ENCODE peak calls at places on chromosomes 2 and 18, in six cellular contexts. I, J, Y, U, O and M are unnamed samples.

GRCh38 chr2:239890347-239890746 is 134.8 kb downstream of the NDUFA10 start:
- DNase-seq in I (no peak), J (no peak), Y (no peak), U (no peak), O (no peak), M (no peak)

GRCh38 chr18:3130344-3130743 is 89.4 kb downstream of the MYOM1 start:
- DNase-seq in I (no peak), J (no peak), Y (no peak), U (no peak), O (no peak), M (no peak)

GRCh38 chr2:213125646-213126347 is 25.6 kb downstream of the IKZF2 start:
- DNase-seq in I (no peak), J (peak; percentile 47), Y (no peak), U (no peak), O (peak; percentile 6), M (no peak)

GRCh38 chr2:109217362-109218086 is 88.5 kb downstream of the SH3RF3 start:
- DNase-seq in I (no peak), J (no peak), Y (peak; percentile 80), U (no peak), O (peak; percentile 100), M (no peak)

GRCh38 chr18:72107647-72108046 is 436.5 kb downstream of the CBLN2 start:
- DNase-seq in I (no peak), J (no peak), Y (no peak), U (peak; percentile 84), O (no peak), M (no peak)

GRCh38 chr2:122390406-122390805 is 635.0 kb downstream of the TSN start:
- DNase-seq in I (no peak), J (peak; percentile 84), Y (no peak), U (no peak), O (no peak), M (no peak)

GRCh38 chr2:12552092-12552491 is 164.6 kb upstream of the TRIB2 start:
- DNase-seq in I (no peak), J (no peak), Y (no peak), U (no peak), O (no peak), M (no peak)

GRCh38 chr18:6719098-6719913 is 10.2 kb upstream of the ARHGAP28 start:
- DNase-seq in I (no peak), J (no peak), Y (no peak), U (no peak), O (no peak), M (no peak)

GRCh38 chr18:62979172-62979571 is 263.8 kb downstream of the PHLPP1 start:
- DNase-seq in I (peak; percentile 58), J (peak; percentile 66), Y (peak; percentile 40), U (no peak), O (peak; percentile 96), M (no peak)

GRCh38 chr2:439540-440465 is 151.9 kb upstream of the ALKAL2 start:
- DNase-seq in I (no peak), J (no peak), Y (no peak), U (no peak), O (no peak), M (no peak)

GRCh38 chr2:138421971-138422335 is 79.6 kb upstream of the SPOPL start:
- DNase-seq in I (no peak), J (peak; percentile 97), Y (peak; percentile 59), U (no peak), O (peak; percentile 76), M (peak; percentile 13)

GRCh38 chr2:11995381-11995947 is 249.0 kb downstream of the LPIN1 start:
- DNase-seq in I (no peak), J (peak; percentile 19), Y (no peak), U (no peak), O (peak; percentile 47), M (no peak)

GRCh38 chr18:31049189-31049588 is 6.6 kb upstream of the DSC3 start:
- DNase-seq in I (no peak), J (no peak), Y (no peak), U (no peak), O (no peak), M (no peak)

GRCh38 chr18:48023334-48024008 is 93.0 kb upstream of the SMAD2 start:
- DNase-seq in I (peak; percentile 37), J (peak; percentile 80), Y (no peak), U (peak; percentile 73), O (peak; percentile 10), M (no peak)
- TF ChIP-seq CTCF in I (no peak), J (peak; percentile 71), Y (peak; percentile 23), U (peak; percentile 74), O (peak; percentile 26), M (no peak)

GRCh38 chr18:48827321-48828200 is 123.2 kb downstream of the SMAD7 start:
- DNase-seq in I (peak; percentile 33), J (no peak), Y (no peak), U (peak; percentile 90), O (peak; percentile 73), M (no peak)
- H3K4me3 ChIP-seq in I (no peak overlapping the region), J (no peak overlapping the region), Y (no peak overlapping the region), U (peak overlapping the region; percentile 21), O (no peak overlapping the region), M (no peak overlapping the region)

DNA sequence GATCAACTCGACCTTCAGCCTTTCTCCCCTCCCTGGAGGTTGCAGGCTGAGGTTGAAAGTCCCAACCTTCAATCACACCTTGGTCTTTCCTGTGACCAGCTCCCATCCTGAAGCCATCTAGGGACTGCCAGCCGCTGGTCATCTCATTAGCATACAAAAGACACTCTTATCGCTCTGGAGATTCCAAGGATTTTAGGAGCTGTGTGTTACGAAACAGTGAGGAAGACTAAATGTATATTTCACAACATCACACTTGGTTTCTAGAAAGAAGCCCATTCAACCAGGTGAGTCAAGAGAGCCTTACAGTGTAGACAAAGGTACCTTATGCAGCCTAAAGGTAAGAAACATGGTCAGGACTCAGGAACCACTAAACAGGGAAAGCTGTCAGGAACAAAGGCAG is 126.4 kb downstream of the SH3BP4 start:
- DNase-seq in I (no peak), J (no peak), Y (no peak), U (no peak), O (no peak), M (no peak)
- TF ChIP-seq CTCF in I (no peak), J (no peak), Y (no peak), U (no peak), O (no peak), M (no peak)

DNA sequence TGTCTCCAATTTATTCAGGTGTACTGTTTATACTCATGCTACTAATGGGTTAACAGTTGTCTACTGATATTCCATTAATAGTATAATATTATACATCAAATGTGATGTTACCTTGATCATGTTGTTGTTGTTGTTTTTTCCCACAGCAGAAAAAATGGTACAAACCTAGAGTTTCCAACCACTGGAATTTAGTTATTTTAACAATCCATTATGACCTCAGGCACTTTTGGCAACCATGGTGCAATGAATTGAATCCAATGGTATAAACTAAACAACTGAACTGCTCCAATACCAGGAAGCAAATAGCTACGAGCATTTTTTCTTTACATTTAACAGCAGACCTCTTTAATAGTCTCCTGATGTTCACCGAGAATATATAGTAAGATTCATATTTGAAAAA is 31.0 kb upstream of the C2orf66 start:
- DNase-seq in I (no peak), J (no peak), Y (no peak), U (no peak), O (no peak), M (no peak)
- H3K4me3 ChIP-seq in I (no peak overlapping the region), J (no peak overlapping the region), Y (no peak overlapping the region), U (no peak overlapping the region), O (no peak overlapping the region), M (no peak overlapping the region)

GRCh38 chr2:9796056-9796792 is 47.0 kb upstream of the TAF1B start:
- DNase-seq in I (no peak), J (no peak), Y (no peak), U (peak; percentile 41), O (no peak), M (no peak)
- TF ChIP-seq CTCF in I (no peak), J (no peak), Y (peak; percentile 10), U (peak; percentile 36), O (peak; percentile 2), M (no peak)

GRCh38 chr2:44936715-44937687 is 4.5 kb upstream of the SIX3 start:
- DNase-seq in I (no peak), J (no peak), Y (no peak), U (peak; percentile 93), O (no peak), M (no peak)
- H3K4me3 ChIP-seq in I (no peak overlapping the region), J (no peak overlapping the region), Y (no peak overlapping the region), U (peak overlapping the region; percentile 96), O (no peak overlapping the region), M (no peak overlapping the region)

DNA sequence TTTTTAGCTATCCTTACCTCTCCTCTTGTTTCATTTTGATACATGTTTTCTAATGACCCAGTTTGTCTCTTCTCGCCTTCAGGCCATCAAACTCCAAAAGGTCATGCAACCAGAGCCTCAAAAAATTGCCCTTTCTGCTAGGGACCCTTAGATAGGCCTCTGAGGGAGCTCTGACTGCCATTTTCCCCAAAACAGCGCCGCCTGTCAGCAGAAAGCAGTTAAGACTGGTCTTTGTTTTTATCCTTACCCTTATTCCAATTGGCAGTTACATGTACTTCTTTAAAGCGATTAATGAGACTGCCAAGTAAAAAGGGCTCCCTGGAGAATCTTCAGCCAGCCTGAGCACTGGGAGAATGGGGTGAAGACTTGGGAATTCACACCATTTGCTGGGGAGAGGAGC is 55.1 kb upstream of the RIT2 start:
- DNase-seq in I (no peak), J (no peak), Y (no peak), U (no peak), O (no peak), M (no peak)
- TF ChIP-seq CTCF in I (no peak), J (no peak), Y (no peak), U (peak; percentile 32), O (no peak), M (no peak)

GRCh38 chr2:55720417-55720816 is 26.8 kb upstream of the PNPT1 start:
- DNase-seq in I (no peak), J (no peak), Y (no peak), U (no peak), O (no peak), M (no peak)
- H3K4me3 ChIP-seq in I (no peak overlapping the region), J (no peak overlapping the region), Y (no peak overlapping the region), U (no peak overlapping the region), O (no peak overlapping the region), M (no peak overlapping the region)

DNA sequence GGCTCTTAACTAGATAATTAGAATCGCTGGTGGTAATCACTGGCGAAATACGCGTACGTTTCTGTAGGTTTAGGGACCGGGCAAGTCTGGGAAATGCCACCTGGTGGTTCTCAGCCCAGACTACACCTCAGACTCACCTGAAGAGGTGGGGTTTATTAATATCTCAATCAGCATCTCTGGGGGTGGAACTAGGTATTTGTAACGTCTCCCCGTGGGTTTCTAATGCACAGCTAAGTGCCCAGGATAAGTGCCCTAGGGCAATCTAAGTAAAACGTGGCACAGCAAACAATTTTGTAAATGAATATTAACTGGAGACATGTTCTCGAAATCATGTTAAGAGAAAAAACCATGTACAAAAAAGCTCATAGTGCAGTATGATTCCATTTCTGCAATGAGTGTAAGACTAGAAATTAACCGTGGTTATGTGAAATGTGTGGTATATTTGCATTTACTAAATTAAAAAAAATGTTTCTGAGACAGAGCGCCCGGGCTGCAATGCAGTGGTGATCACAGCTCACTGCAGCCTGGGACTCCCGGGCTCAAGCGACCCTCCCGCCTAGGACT is 760 bp upstream of the CNOT11 start:
- DNase-seq in I (no peak), J (peak; percentile 87), Y (no peak), U (peak; percentile 42), O (no peak), M (peak; percentile 76)
- TF ChIP-seq CTCF in I (no peak), J (peak; percentile 64), Y (no peak), U (peak; percentile 39), O (peak; percentile 14), M (peak; percentile 51)